ENCODE peak calls at places on chromosomes 12 and 14, in seven cellular contexts. W, J, K, N, E, P and Q are unnamed samples.

GRCh38 chr14:69643430-69644200 is 32.2 kb downstream of the SUSD6 start:
- DNase-seq in W (no peak), J (peak; percentile 80), K (no peak), N (peak; percentile 44), E (peak; percentile 56), P (peak; percentile 99), Q (peak; percentile 73)

GRCh38 chr14:99627510-99628381 is 17.2 kb upstream of the HHIPL1 start:
- DNase-seq in W (no peak), J (no peak), K (no peak), N (peak; percentile 13), E (no peak), P (no peak), Q (no peak)

GRCh38 chr12:34394211-34395055 is 372.1 kb downstream of the ALG10 start:
- DNase-seq in W (no peak), J (no peak), K (no peak), N (peak; percentile 2), E (no peak), P (no peak), Q (no peak)

GRCh38 chr14:102829106-102829505 is 51.9 kb downstream of the TRAF3 start:
- DNase-seq in W (no peak), J (no peak), K (no peak), N (no peak), E (no peak), P (peak; percentile 90), Q (no peak)

GRCh38 chr12:101951002-101951670 is 73.8 kb downstream of the DRAM1 start:
- DNase-seq in W (no peak), J (no peak), K (no peak), N (no peak), E (no peak), P (no peak), Q (no peak)

GRCh38 chr12:91577586-91578539 is 395.2 kb upstream of the DCN start:
- DNase-seq in W (peak; percentile 14), J (peak; percentile 23), K (peak; percentile 17), N (peak; percentile 22), E (no peak), P (peak; percentile 26), Q (peak; percentile 34)

GRCh38 chr14:21003788-21004346 is 4.8 kb downstream of the SLC39A2 start:
- DNase-seq in W (no peak), J (no peak), K (no peak), N (no peak), E (no peak), P (no peak), Q (no peak)

GRCh38 chr12:121026274-121027045 is 10.2 kb upstream of the C12orf43 start:
- DNase-seq in W (no peak), J (no peak), K (no peak), N (no peak), E (no peak), P (no peak), Q (no peak)

GRCh38 chr12:991350-992278 is 591 bp downstream of the ERC1 start:
- DNase-seq in W (no peak), J (no peak), K (no peak), N (peak; percentile 84), E (peak; percentile 52), P (peak; percentile 80), Q (peak; percentile 65)

GRCh38 chr12:79983969-79984629 is 49.2 kb upstream of the PPP1R12A start:
- DNase-seq in W (no peak), J (peak; percentile 33), K (no peak), N (peak; percentile 14), E (no peak), P (no peak), Q (no peak)

GRCh38 chr14:56412453-56413434 is 166.9 kb upstream of the TMEM260 start:
- DNase-seq in W (no peak), J (no peak), K (no peak), N (no peak), E (no peak), P (no peak), Q (no peak)

GRCh38 chr14:43938588-43939281 is 568.3 kb downstream of the FSCB start:
- DNase-seq in W (no peak), J (no peak), K (no peak), N (peak; percentile 3), E (no peak), P (no peak), Q (no peak)

GRCh38 chr12:123890536-123890902 is 82.1 kb downstream of the CCDC92 start:
- DNase-seq in W (no peak), J (no peak), K (no peak), N (no peak), E (no peak), P (no peak), Q (no peak)

GRCh38 chr12:45509187-45509586 is 220.3 kb upstream of the ARID2 start:
- DNase-seq in W (no peak), J (no peak), K (no peak), N (no peak), E (no peak), P (no peak), Q (no peak)

GRCh38 chr12:67701121-67701520 is 52.6 kb downstream of the DYRK2 start:
- DNase-seq in W (no peak), J (no peak), K (no peak), N (no peak), E (no peak), P (no peak), Q (no peak)

GRCh38 chr14:74595006-74595735 is 16.9 kb downstream of the LTBP2 start:
- DNase-seq in W (peak; percentile 9), J (no peak), K (no peak), N (no peak), E (peak; percentile 95), P (no peak), Q (peak; percentile 77)

GRCh38 chr12:63078911-63079310 is 72.1 kb downstream of the AVPR1A start:
- DNase-seq in W (no peak), J (no peak), K (no peak), N (no peak), E (no peak), P (no peak), Q (no peak)

GRCh38 chr12:11795910-11796459 is 146.5 kb downstream of the ETV6 start:
- DNase-seq in W (no peak), J (peak; percentile 49), K (peak; percentile 39), N (peak; percentile 55), E (no peak), P (peak; percentile 53), Q (peak; percentile 91)

GRCh38 chr12:2900642-2901041 is 10.0 kb downstream of the TULP3 start:
- DNase-seq in W (no peak), J (no peak), K (no peak), N (no peak), E (no peak), P (no peak), Q (no peak)

GRCh38 chr14:23483216-23483854 is 13.8 kb downstream of the NGDN start:
- DNase-seq in W (peak; percentile 86), J (peak; percentile 40), K (no peak), N (peak; percentile 77), E (no peak), P (peak; percentile 67), Q (no peak)

GRCh38 chr14:93104961-93105360 is 10.8 kb downstream of the ITPK1 start:
- DNase-seq in W (no peak), J (no peak), K (no peak), N (peak; percentile 67), E (no peak), P (no peak), Q (no peak)

GRCh38 chr12:1972856-1973317 is 31.4 kb downstream of the DCP1B start:
- DNase-seq in W (peak; percentile 33), J (no peak), K (no peak), N (no peak), E (peak; percentile 87), P (no peak), Q (no peak)

GRCh38 chr12:72141381-72141780 is 130.8 kb upstream of the TRHDE start:
- DNase-seq in W (no peak), J (peak; percentile 24), K (no peak), N (no peak), E (no peak), P (no peak), Q (no peak)

GRCh38 chr14:36773136-36773540 is 111.5 kb downstream of the PAX9 start:
- DNase-seq in W (no peak), J (peak; percentile 66), K (peak; percentile 70), N (peak; percentile 18), E (no peak), P (peak; percentile 13), Q (peak; percentile 2)

GRCh38 chr12:69027411-69027811 is 94.4 kb upstream of the CPM start:
- DNase-seq in W (no peak), J (no peak), K (no peak), N (no peak), E (no peak), P (no peak), Q (no peak)

GRCh38 chr12:73863541-73863940 is 674.1 kb upstream of the ATXN7L3B start:
- DNase-seq in W (no peak), J (peak; percentile 2), K (no peak), N (no peak), E (no peak), P (no peak), Q (peak; percentile 1)

GRCh38 chr12:54998958-54999510 is 14.5 kb upstream of the TESPA1 start:
- DNase-seq in W (no peak), J (no peak), K (no peak), N (no peak), E (no peak), P (peak; percentile 6), Q (peak; percentile 27)

GRCh38 chr12:1307796-1308195 is 286.6 kb downstream of the FBXL14 start:
- DNase-seq in W (no peak), J (no peak), K (no peak), N (no peak), E (no peak), P (no peak), Q (no peak)

GRCh38 chr12:92369643-92370042 is 224.0 kb upstream of the BTG1 start:
- DNase-seq in W (no peak), J (peak; percentile 36), K (no peak), N (no peak), E (no peak), P (no peak), Q (no peak)

GRCh38 chr12:42607584-42607984 is 18.0 kb upstream of the PRICKLE1 start:
- DNase-seq in W (no peak), J (no peak), K (no peak), N (no peak), E (no peak), P (no peak), Q (no peak)

GRCh38 chr12:117718141-117718540 is 250.6 kb downstream of the KSR2 start:
- DNase-seq in W (no peak), J (no peak), K (no peak), N (no peak), E (no peak), P (no peak), Q (no peak)

GRCh38 chr14:95503365-95504134 is 12.9 kb downstream of the SYNE3 start:
- DNase-seq in W (no peak), J (no peak), K (no peak), N (no peak), E (no peak), P (no peak), Q (no peak)

GRCh38 chr14:65074449-65075155 is 27.7 kb downstream of the MAX start:
- DNase-seq in W (no peak), J (no peak), K (no peak), N (no peak), E (no peak), P (no peak), Q (peak; percentile 61)

GRCh38 chr12:16165506-16165905 is 112.0 kb downstream of the SLC15A5 start:
- DNase-seq in W (peak; percentile 44), J (peak; percentile 58), K (peak; percentile 63), N (peak; percentile 54), E (peak; percentile 15), P (peak; percentile 89), Q (peak; percentile 44)

GRCh38 chr14:89918721-89919120 is 35.8 kb downstream of the EFCAB11 start:
- DNase-seq in W (no peak), J (no peak), K (no peak), N (no peak), E (no peak), P (no peak), Q (no peak)

GRCh38 chr12:10151621-10152020 is 20.3 kb downstream of the OLR1 start:
- DNase-seq in W (no peak), J (no peak), K (no peak), N (no peak), E (no peak), P (no peak), Q (no peak)

GRCh38 chr12:65611396-65611795 is 212.9 kb upstream of the HMGA2 start:
- DNase-seq in W (no peak), J (no peak), K (no peak), N (no peak), E (no peak), P (no peak), Q (no peak)

GRCh38 chr14:79544671-79545070 is 666.6 kb downstream of the DIO2 start:
- DNase-seq in W (no peak), J (no peak), K (no peak), N (no peak), E (no peak), P (no peak), Q (no peak)